ENCODE peak calls at places on chromosomes 16 and 17, in seven cellular contexts. P is Peyer's patch, C is HCT116, B is adrenal gland, O is upper lobe of right lung, I is fibroblast of lung, W is pancreas. U is an unnamed sample. For H3K36me3, the result is how much of the 10 kb centered on the place peaks cover.

GRCh38 chr17:39641119-39641496 is 4.2 kb downstream of the STARD3 start:
- DNase-seq in P (no peak), C (no peak), B (no peak), O (no peak), I (no peak), W (no peak), U (no peak)

GRCh38 chr16:67391424-67392300 is 1.6 kb downstream of the TPPP3 start:
- DNase-seq in P (no peak), C (no peak), B (no peak), O (peak), I (no peak), W (peak), U (no peak)

GRCh38 chr16:72928089-72928981 is 119.6 kb downstream of the ZFHX3 start:
- DNase-seq in P (no peak), C (no peak), B (no peak), O (no peak), I (no peak), W (no peak), U (no peak)

GRCh38 chr17:46892192-46892703 is 30.7 kb upstream of the GOSR2 start:
- DNase-seq in P (no peak), C (no peak), B (no peak), O (no peak), I (no peak), W (no peak), U (no peak)

GRCh38 chr17:17126131-17127110 is 79.7 kb downstream of the PLD6 start:
- DNase-seq in P (no peak), C (no peak), B (no peak), O (no peak), I (no peak), W (no peak), U (peak)

GRCh38 chr17:75414488-75414887 is 9.0 kb upstream of the GRB2 start:
- DNase-seq in P (no peak), C (no peak), B (no peak), O (no peak), I (no peak), W (no peak), U (no peak)

GRCh38 chr17:77566151-77566550 is 392.4 kb upstream of the TNRC6C start:
- DNase-seq in P (no peak), C (no peak), B (no peak), O (peak), I (no peak), W (peak), U (no peak)

GRCh38 chr17:38341035-38341721 is 2.6 kb downstream of the GPR179 start:
- DNase-seq in P (no peak), C (no peak), B (peak), O (peak), I (no peak), W (peak), U (no peak)

GRCh38 chr17:76793775-76794174 is 55.9 kb downstream of the MFSD11 start:
- DNase-seq in P (no peak), C (peak), B (no peak), O (no peak), I (no peak), W (no peak), U (no peak)

GRCh38 chr16:85291302-85292148 is 179.3 kb upstream of the CIBAR2 start:
- DNase-seq in P (no peak), C (no peak), B (no peak), O (peak), I (peak), W (no peak), U (peak)

GRCh38 chr16:10616744-10617640 is 36.6 kb upstream of the EMP2 start:
- DNase-seq in P (no peak), C (peak), B (no peak), O (peak), I (peak), W (no peak), U (peak)

GRCh38 chr17:7102421-7102820 is 12.2 kb downstream of the ASGR2 start:
- DNase-seq in P (no peak), C (no peak), B (no peak), O (no peak), I (no peak), W (no peak), U (no peak)

GRCh38 chr16:50884066-50884860 is 142.4 kb downstream of the CYLD start:
- DNase-seq in P (no peak), C (no peak), B (no peak), O (no peak), I (no peak), W (no peak), U (peak)
- TF ChIP-seq CTCF in P (peak), C (peak), B (no peak), O (peak), I (peak), W (no peak), U (no peak)

GRCh38 chr16:3949287-3949686 is 68.8 kb upstream of the CREBBP start:
- DNase-seq in P (no peak), C (no peak), B (no peak), O (peak), I (no peak), W (no peak), U (no peak)
- H3K4me3 ChIP-seq in P (no peak), C (no peak), B (no peak), O (peak), I (peak), W (no peak), U (no peak)

DNA sequence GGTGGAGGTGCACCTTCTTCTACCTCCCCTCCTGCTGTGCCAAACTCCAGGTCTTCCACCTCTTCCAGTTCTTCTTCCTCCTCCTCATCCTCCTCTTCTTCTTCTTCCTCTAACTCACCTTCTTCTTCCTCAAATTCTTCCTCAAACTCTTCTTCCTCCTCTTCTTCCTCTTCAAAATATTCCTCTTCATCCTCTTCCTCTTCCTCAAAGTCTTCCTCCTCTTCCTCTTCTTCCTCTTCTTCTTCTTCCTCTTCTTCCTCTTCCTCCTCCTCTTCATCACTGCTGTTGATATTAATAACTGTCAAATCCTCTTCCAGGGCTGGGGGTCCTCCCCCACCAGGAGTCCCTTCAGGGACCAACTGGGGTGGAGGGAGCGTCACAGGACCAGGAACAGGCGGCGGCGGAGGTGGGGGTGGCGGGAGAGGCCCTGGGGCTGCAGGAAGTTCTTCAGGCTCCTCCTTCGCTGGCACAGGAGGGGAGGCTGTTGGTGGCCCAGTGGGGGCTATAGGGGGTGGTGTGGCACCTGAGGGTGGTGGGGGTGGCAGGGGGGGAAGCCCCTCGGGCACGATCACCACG is 30.7 kb upstream of the ALOX15 start:
- DNase-seq in P (no peak), C (no peak), B (no peak), O (no peak), I (no peak), W (no peak), U (no peak)
- H3K36me3 ChIP-seq in P (under half), C (under half), B (under half), O (under half), I (under half), W (under half), U (under half)

GRCh38 chr17:8489841-8490240 is 54.2 kb downstream of the NDEL1 start:
- DNase-seq in P (no peak), C (no peak), B (no peak), O (no peak), I (no peak), W (no peak), U (no peak)

GRCh38 chr17:8487130-8487645 is 51.5 kb downstream of the NDEL1 start:
- DNase-seq in P (no peak), C (no peak), B (no peak), O (peak), I (no peak), W (peak), U (no peak)

GRCh38 chr17:8488491-8488890 is 52.8 kb downstream of the NDEL1 start:
- DNase-seq in P (no peak), C (no peak), B (no peak), O (peak), I (no peak), W (peak), U (no peak)

GRCh38 chr17:8490256-8491023 is 54.8 kb downstream of the NDEL1 start:
- DNase-seq in P (no peak), C (no peak), B (no peak), O (peak), I (no peak), W (peak), U (no peak)

DNA sequence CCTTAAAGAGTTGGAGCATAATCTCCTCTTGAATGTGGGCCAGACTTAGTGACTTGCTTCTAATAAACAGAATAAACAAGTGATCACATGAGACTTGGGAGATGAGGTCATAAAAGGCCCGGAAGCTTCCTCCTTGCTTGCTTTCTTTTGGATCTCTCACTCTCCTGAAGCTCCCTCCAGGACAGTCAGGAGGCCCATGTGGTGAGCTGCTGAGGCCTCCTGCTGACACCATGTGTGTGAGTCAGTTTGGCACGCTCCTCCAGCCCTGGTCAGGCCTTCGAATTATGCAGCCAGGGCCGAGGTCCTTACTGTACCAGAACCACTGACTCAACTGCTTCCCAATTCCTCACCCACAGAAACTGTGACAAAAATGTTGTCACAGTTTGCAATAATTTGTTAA is 53.2 kb downstream of the NDEL1 start:
- DNase-seq in P (no peak), C (no peak), B (peak), O (peak), I (peak), W (peak), U (no peak)
- TF ChIP-seq CTCF in P (no peak), C (no peak), B (no peak), O (no peak), I (peak), W (no peak), U (no peak)

DNA sequence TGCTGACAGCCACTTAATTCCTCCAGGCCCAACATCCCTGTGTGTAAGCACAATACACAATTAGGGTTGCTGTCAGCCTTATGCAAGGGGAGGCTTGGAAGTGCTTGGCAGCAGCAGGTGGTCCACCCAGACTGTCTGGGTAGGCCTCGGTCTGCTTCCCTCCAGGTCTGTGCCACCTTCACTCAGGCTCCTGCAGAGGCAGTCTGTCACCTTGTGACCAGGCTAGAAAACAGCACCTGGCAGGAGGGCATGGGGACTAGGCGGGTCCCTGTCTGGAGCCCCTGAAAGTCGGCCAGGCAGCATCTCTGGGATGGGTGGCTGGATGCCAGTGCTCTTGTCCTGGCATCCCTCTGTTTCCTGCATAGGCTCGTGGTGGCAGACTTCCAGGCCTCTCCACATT is 578.1 kb downstream of the KCNJ18 start:
- DNase-seq in P (no peak), C (no peak), B (no peak), O (no peak), I (no peak), W (no peak), U (no peak)
- H3K4me3 ChIP-seq in P (no peak), C (no peak), B (no peak), O (no peak), I (no peak), W (no peak), U (no peak)

GRCh38 chr16:4666537-4667202 is 26.7 kb upstream of the NUDT16L1 start:
- DNase-seq in P (no peak), C (no peak), B (no peak), O (no peak), I (no peak), W (peak), U (no peak)

GRCh38 chr16:4667203-4667983 is 26.0 kb upstream of the NUDT16L1 start:
- DNase-seq in P (no peak), C (no peak), B (no peak), O (no peak), I (no peak), W (no peak), U (no peak)

GRCh38 chr16:4661661-4662060 is 31.7 kb upstream of the NUDT16L1 start:
- DNase-seq in P (no peak), C (no peak), B (no peak), O (peak), I (no peak), W (no peak), U (no peak)

GRCh38 chr16:4663756-4664465 is 29.5 kb upstream of the NUDT16L1 start:
- DNase-seq in P (no peak), C (no peak), B (no peak), O (peak), I (no peak), W (peak), U (peak)

GRCh38 chr16:4664538-4665418 is 28.6 kb upstream of the NUDT16L1 start:
- DNase-seq in P (peak), C (no peak), B (no peak), O (peak), I (peak), W (peak), U (peak)
- H3K36me3 ChIP-seq in P (under half), C (under half), B (under half), O (under half), I (under half), W (under half), U (under half)

GRCh38 chr17:29061036-29061435 is 18.1 kb downstream of the PIPOX start:
- DNase-seq in P (no peak), C (no peak), B (no peak), O (no peak), I (no peak), W (no peak), U (no peak)
- TF ChIP-seq CTCF in P (no peak), C (no peak), B (no peak), O (no peak), I (no peak), W (no peak), U (no peak)

GRCh38 chr16:69471121-69471520 is 46.7 kb downstream of the CYB5B start:
- DNase-seq in P (no peak), C (no peak), B (no peak), O (no peak), I (no peak), W (no peak), U (no peak)
- H3K4me3 ChIP-seq in P (no peak), C (no peak), B (no peak), O (no peak), I (no peak), W (no peak), U (no peak)

DNA sequence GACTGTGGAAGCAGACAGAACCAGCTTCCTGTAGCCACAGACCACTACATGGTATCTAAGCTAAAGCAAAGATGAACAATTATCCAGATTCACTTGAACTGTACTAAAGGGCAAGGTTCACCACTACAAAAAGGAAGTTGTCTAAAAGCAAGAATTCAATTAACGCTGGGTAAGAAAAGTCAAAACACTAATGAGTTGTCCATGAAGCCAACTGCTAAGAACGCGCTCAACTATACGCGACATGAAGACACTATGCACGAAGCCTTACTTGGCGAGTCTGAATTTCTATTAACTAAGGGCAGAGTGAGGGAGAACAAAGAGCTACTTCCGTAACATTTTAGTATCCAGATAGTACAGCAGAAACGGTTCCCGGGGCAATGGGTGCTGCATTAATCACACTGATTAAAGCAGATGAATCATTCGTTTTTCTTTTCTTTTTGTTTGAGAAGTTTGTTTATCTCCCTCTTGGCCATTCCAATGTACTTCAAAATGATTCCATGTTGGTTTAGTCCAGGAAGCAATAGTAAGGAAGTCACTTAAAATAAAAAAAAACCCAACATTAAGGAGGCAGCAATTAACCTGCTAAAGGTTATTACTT is 2.8 kb upstream of the RPS15A start:
- DNase-seq in P (no peak), C (no peak), B (no peak), O (no peak), I (no peak), W (no peak), U (no peak)
- H3K36me3 ChIP-seq in P (under half), C (half or more), B (under half), O (half or more), I (under half), W (under half), U (under half)

GRCh38 chr17:36881323-36881722 is 56.0 kb upstream of the LHX1 start:
- DNase-seq in P (no peak), C (no peak), B (no peak), O (no peak), I (no peak), W (no peak), U (no peak)
- TF ChIP-seq CTCF in P (no peak), C (no peak), B (no peak), O (no peak), I (no peak), W (no peak), U (no peak)